ENCODE peak calls at places on chromosomes 7 and 10, in five cellular contexts. Y is HCT116, Z is H1, B is K562, G is HepG2. E is an unnamed sample.

GRCh38 chr7:24601600-24601999 is 28.3 kb downstream of the PALS2 start:
- DNase-seq in B (no peak), Y (no peak), Z (no peak), G (no peak), E (no peak)

GRCh38 chr10:61120805-61121204 is 176.8 kb upstream of the RHOBTB1 start:
- DNase-seq in G (no peak), Y (no peak), Z (no peak), B (no peak), E (no peak)

GRCh38 chr7:17497549-17498193 is 199.2 kb downstream of the AHR start:
- DNase-seq in B (no peak), Y (no peak), G (no peak), Z (no peak), E (no peak)

GRCh38 chr7:38411404-38411803 is 138.0 kb upstream of the TARP start:
- DNase-seq in Y (peak; percentile 21), Z (no peak), G (peak; percentile 28), B (peak; percentile 54), E (peak; percentile 39)

GRCh38 chr10:3784510-3785250 is at the start of gene KLF6:
- DNase-seq in G (no peak), Y (no peak), Z (no peak), B (no peak), E (no peak)

GRCh38 chr10:15661574-15661973 is 58.1 kb downstream of the ITGA8 start:
- DNase-seq in Y (no peak), Z (no peak), G (no peak), B (no peak), E (no peak)

GRCh38 chr10:89837173-89838001 is 136.0 kb downstream of the KIF20B start:
- DNase-seq in Y (no peak), G (no peak), B (peak; percentile 13), Z (no peak), E (peak; percentile 13)

GRCh38 chr10:103153302-103153759 is 39.7 kb downstream of the NT5C2 start:
- DNase-seq in Z (no peak), G (peak; percentile 51), Y (no peak), B (no peak), E (peak; percentile 59)

GRCh38 chr7:6160191-6160623 is 112.2 kb downstream of the CYTH3 start:
- DNase-seq in B (no peak), G (no peak), Y (no peak), Z (no peak), E (peak; percentile 66)

GRCh38 chr10:73529089-73529832 is 33.4 kb upstream of the PPP3CB start:
- DNase-seq in B (peak; percentile 87), Y (peak; percentile 56), G (peak; percentile 89), Z (peak; percentile 19), E (peak; percentile 66)

GRCh38 chr10:86333813-86334514 is 32.6 kb downstream of the GRID1 start:
- DNase-seq in Z (no peak), B (no peak), Y (no peak), G (no peak), E (no peak)

GRCh38 chr10:21584834-21585530 is 51.0 kb downstream of the MLLT10 start:
- DNase-seq in Y (no peak), B (no peak), G (no peak), Z (no peak), E (no peak)

GRCh38 chr7:139762886-139763285 is 14.9 kb downstream of the HIPK2 start:
- DNase-seq in Y (no peak), G (no peak), B (no peak), Z (no peak), E (peak; percentile 89)

GRCh38 chr10:126499744-126500143 is 111.5 kb upstream of the ADAM12 start:
- DNase-seq in G (no peak), Y (no peak), Z (no peak), B (no peak), E (no peak)

GRCh38 chr10:45557275-45557905 is 115.2 kb downstream of the ZFAND4 start:
- DNase-seq in G (peak; percentile 49), Z (peak; percentile 19), B (peak; percentile 58), Y (no peak), E (peak; percentile 93)

GRCh38 chr10:10418397-10418796 is 599.3 kb upstream of the CELF2 start:
- DNase-seq in G (no peak), B (no peak), Z (no peak), Y (no peak), E (no peak)

GRCh38 chr10:10421071-10421470 is 596.6 kb upstream of the CELF2 start:
- DNase-seq in G (no peak), Z (no peak), B (no peak), Y (no peak), E (no peak)
- TF ChIP-seq EZH2 in G (no peak), Z (no peak), B (no peak), Y (no peak), E (no peak)

GRCh38 chr7:19747740-19748339 is 25.6 kb downstream of the TMEM196 start:
- DNase-seq in G (peak; percentile 32), Y (peak; percentile 49), B (peak; percentile 45), Z (no peak), E (peak; percentile 43)
- TF ChIP-seq MAX in G (no peak), Y (no peak), B (no peak), Z (no peak), E (no peak)

GRCh38 chr10:92408017-92408361 is 117.0 kb downstream of the MARCHF5 start:
- DNase-seq in B (no peak), Z (no peak), G (no peak), Y (no peak), E (no peak)
- H3K9ac ChIP-seq in B (no peak overlapping the region), Z (no peak overlapping the region), G (no peak overlapping the region), Y (no peak overlapping the region), E (no peak overlapping the region)

DNA sequence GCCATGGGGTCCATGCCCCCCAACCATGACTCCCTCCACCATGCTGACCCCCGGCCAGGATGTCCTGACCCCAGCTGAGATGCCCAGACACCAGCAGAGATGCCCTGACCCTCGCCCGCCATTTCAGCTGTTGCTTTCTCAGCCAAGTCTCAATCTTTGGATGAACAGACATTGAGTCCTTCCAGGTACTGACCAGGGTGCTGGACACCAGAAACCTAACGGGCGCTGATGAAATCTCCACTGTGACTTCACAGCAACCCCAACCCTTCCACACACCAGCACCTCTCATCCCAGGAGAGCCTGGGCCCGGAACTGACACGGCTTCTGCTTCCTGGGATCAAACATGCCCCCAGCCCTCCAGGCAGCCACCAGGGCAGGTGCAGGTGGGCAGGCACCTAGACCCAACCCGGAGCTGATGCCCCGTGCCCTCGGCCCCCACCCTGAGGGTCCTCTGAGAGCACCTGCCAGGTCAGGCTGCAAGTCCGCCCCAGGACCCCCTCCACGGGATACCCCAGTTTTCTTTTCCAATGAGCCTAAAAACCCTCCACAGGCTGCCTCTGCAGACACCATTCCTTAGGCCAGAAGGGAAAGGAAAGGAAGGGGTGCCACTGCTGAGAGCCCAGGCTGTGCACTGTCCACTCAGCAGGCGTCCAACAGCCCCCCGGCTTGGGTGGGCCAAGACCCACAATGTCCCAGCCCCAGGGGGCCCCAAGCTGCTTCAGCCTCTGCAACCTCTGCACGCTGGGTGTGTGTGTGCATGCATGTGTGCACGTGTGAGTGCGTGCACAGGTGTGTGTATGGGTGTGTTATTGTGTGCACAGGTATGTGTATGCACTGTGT is 43.4 kb upstream of the PDGFA start:
- DNase-seq in Z (no peak), G (no peak), B (no peak), Y (no peak), E (no peak)
- TF ChIP-seq EZH2 in Z (no peak), G (no peak), B (no peak), Y (no peak), E (no peak)

GRCh38 chr7:151572136-151572535 is 52.4 kb upstream of the RHEB start:
- DNase-seq in Y (no peak), B (no peak), G (no peak), Z (no peak), E (no peak)
- TF ChIP-seq MAX in Y (no peak), B (no peak), G (no peak), Z (no peak), E (no peak)

GRCh38 chr10:132469197-132469942 is 68.2 kb upstream of the INPP5A start:
- DNase-seq in Z (no peak), B (no peak), Y (no peak), G (no peak), E (peak; percentile 22)
- H3K9ac ChIP-seq in Z (no peak overlapping the region), B (no peak overlapping the region), Y (no peak overlapping the region), G (no peak overlapping the region), E (no peak overlapping the region)

GRCh38 chr10:128324058-128324457 is 197.8 kb upstream of the MKI67 start:
- DNase-seq in B (peak; percentile 67), Z (peak; percentile 17), Y (no peak), G (peak; percentile 18), E (no peak)
- TF ChIP-seq EZH2 in B (no peak), Z (no peak), Y (no peak), G (no peak), E (no peak)